ENCODE peak calls at places on chromosomes 12 and 14, in seven cellular contexts. I is PC-3, G is neural progenitor cell, B is mesenchymal stem cell, J is IMR-90, H is fibroblast of lung, M is mesendoderm. U is an unnamed sample.

GRCh38 chr12:32312049-32312670 is 87.2 kb upstream of the FGD4 start:
- DNase-seq in B (peak), H (peak), M (peak), J (peak), G (peak), I (peak), U (peak)

GRCh38 chr14:75711134-75711795 is 50.2 kb downstream of the TTLL5 start:
- DNase-seq in H (peak), J (peak), M (peak), G (peak), B (peak), I (peak), U (peak)

GRCh38 chr12:39628836-39629235 is 9.2 kb upstream of the ABCD2 start:
- DNase-seq in J (no peak), G (no peak), I (no peak), B (no peak), H (no peak), M (no peak), U (no peak)

GRCh38 chr14:100159107-100159864 is at the start of gene DEGS2:
- DNase-seq in J (no peak), I (peak), B (no peak), G (peak), H (no peak), M (peak), U (no peak)

GRCh38 chr12:50799908-50800307 is 36.0 kb downstream of the ATF1 start:
- DNase-seq in G (no peak), H (peak), B (peak), I (no peak), J (no peak), M (peak), U (no peak)

GRCh38 chr14:58752782-58753181 is 115.0 kb downstream of the DACT1 start:
- DNase-seq in H (peak), J (no peak), I (no peak), M (no peak), G (no peak), B (no peak), U (no peak)

GRCh38 chr14:65336191-65336591 is 76.3 kb upstream of the FUT8 start:
- DNase-seq in B (peak), M (no peak), J (peak), G (no peak), H (peak), I (peak), U (no peak)

GRCh38 chr12:4910502-4911315 is 1.0 kb downstream of the KCNA1 start:
- DNase-seq in G (peak), B (no peak), J (no peak), M (no peak), I (no peak), H (peak), U (no peak)

GRCh38 chr14:22318951-22319350 is 270.1 kb downstream of the DAD1 start:
- DNase-seq in G (no peak), I (peak), B (no peak), J (peak), H (no peak), M (no peak), U (no peak)

GRCh38 chr14:101495827-101496778 is 65.2 kb upstream of the DIO3 start:
- DNase-seq in J (no peak), M (peak), H (no peak), I (no peak), G (no peak), B (no peak), U (no peak)

DNA sequence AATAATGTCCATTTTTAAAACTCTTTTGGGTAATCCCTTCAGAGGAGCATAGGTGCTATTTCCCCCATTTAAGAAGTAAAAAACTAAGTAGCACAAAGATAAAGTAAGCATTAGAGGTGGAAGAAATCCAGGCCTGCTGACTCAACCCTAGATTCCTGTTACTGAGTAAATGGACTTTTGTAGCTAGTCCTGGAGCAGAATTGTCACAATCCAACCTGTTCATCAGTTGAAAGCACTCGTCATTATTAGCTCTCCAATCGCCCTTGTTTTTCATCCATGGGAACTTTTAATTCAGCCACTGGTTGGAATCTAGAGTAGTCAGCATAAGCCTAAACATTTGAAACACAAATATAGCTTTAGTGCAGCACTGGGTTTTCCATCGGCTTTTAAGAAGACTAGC is 139.5 kb upstream of the AMIGO2 start:
- DNase-seq in G (no peak), I (peak), H (peak), M (no peak), J (peak), B (no peak), U (no peak)
- H3K9ac ChIP-seq in G (no peak), I (peak), H (no peak), M (no peak), J (no peak), B (no peak), U (peak)

GRCh38 chr14:47929334-47929733 is 253.9 kb upstream of the MDGA2 start:
- DNase-seq in M (no peak), H (no peak), J (no peak), B (no peak), G (no peak), I (no peak), U (peak)

GRCh38 chr14:47935332-47935731 is 259.9 kb upstream of the MDGA2 start:
- DNase-seq in B (no peak), J (no peak), G (no peak), M (no peak), H (no peak), I (no peak), U (peak)
- H3K9ac ChIP-seq in B (no peak), J (no peak), G (no peak), M (no peak), H (no peak), I (no peak), U (no peak)

GRCh38 chr14:90288646-90289355 is 32.4 kb downstream of the PSMC1 start:
- DNase-seq in I (no peak), J (peak), B (no peak), M (no peak), H (peak), G (no peak), U (no peak)
- H3K9ac ChIP-seq in I (no peak), J (no peak), B (no peak), M (no peak), H (no peak), G (no peak), U (no peak)

GRCh38 chr12:131003036-131003435 is 49.3 kb downstream of the ADGRD1 start:
- DNase-seq in H (no peak), G (no peak), J (no peak), B (no peak), M (no peak), I (no peak), U (no peak)
- H3K9ac ChIP-seq in H (no peak), G (no peak), J (no peak), B (no peak), M (no peak), I (no peak), U (no peak)

GRCh38 chr14:76929927-76930326 is 98.6 kb downstream of the IRF2BPL start:
- DNase-seq in B (peak), J (no peak), H (no peak), M (peak), G (no peak), I (no peak), U (no peak)
- H3K9ac ChIP-seq in B (no peak), J (no peak), H (no peak), M (no peak), G (no peak), I (no peak), U (no peak)

DNA sequence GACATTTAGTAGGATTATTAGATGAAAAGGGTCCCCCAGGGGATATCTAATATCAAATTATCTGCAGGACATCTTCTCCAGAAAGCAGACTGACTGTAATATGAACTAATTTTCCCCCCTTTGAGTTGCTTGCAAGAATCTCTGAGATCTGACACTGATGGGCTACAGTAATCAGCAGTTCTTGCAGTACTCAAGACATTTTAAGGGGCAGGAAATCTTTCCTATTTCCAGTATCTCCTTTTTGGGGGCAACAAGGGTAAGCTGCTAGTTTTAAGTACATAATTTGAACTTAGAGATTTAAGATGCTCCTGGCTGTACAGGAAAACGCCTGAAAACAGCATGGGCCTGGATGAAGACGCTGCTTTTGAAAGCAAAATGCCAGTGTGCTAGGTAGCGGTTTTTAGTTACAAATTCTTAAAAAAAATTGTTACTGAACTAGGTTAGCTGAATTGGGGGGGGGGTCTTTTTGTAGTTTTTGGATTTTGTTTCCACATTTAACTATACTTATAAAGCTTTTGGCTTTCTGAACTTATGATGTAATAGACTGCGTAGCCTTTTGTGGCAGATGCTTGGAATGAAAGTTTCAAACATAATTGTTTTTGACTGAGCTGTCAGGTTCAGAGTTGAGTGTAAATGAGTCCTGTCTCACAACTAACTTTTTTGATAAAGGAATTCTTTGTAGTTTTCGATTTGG is 2.3 kb downstream of the FRMD6 start:
- DNase-seq in H (no peak), B (no peak), G (no peak), I (no peak), J (peak), M (no peak), U (no peak)
- H3K9ac ChIP-seq in H (peak), B (peak), G (peak), I (peak), J (peak), M (peak), U (no peak)

DNA sequence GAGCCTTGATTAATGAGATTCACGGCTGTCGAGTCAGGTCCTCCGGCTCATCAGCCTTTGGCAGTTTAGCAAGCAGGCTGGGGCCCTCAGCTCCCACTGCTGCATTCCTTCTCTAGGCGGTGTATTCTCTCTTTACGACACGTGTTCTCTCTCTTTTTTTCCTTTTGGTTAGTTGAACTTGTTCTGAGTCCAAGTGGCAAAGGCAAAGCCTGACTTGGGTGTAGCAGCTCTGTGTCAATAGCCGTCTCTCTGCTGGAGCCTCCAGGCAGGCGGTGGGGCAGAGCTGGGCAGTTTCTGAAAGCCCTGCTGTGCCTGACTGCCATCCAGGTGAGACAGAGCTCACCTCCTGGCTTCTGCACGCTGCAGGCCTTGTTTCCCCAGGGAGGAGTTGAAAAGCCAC is 46.6 kb downstream of the SUSD6 start:
- DNase-seq in G (no peak), B (no peak), J (peak), H (peak), I (peak), M (peak), U (no peak)
- H3K9ac ChIP-seq in G (no peak), B (peak), J (no peak), H (no peak), I (peak), M (no peak), U (peak)

GRCh38 chr12:52185400-52185967 is 6.3 kb downstream of the KRT80 start:
- DNase-seq in M (peak), I (no peak), B (no peak), G (no peak), H (no peak), J (no peak), U (no peak)
- H3K9ac ChIP-seq in M (no peak), I (no peak), B (no peak), G (no peak), H (no peak), J (peak), U (no peak)

U was measured in Karpas-422.